ENCODE peak calls at places on chromosomes 3 and 15, in seven cellular contexts. One of them, this sample, is unnamed.

GRCh38 chr15:92625297-92625980 is 30.1 kb downstream of the FAM174B start:
- DNase-seq in caudate nucleus: no peak
- DNase-seq in T-helper 2 cell: peak
- DNase-seq in NCI-H446: no peak
- DNase-seq in activated naive CD4-positive, alpha-beta T cell: no peak
- DNase-seq in thoracic aorta: no peak
- DNase-seq in activated effector memory CD4-positive, alpha-beta T cell treated with anti-CD3 and anti-CD28 coated beads, Interleukin-2, amount 50 U/mL, for 16 hours: peak
- DNase-seq in this sample: no peak

GRCh38 chr3:120450261-120450913 is 405 bp downstream of the FSTL1 start:
- DNase-seq in caudate nucleus: no peak
- DNase-seq in T-helper 2 cell: peak
- DNase-seq in NCI-H446: no peak
- DNase-seq in activated naive CD4-positive, alpha-beta T cell: no peak
- DNase-seq in thoracic aorta: no peak
- DNase-seq in activated effector memory CD4-positive, alpha-beta T cell treated with anti-CD3 and anti-CD28 coated beads, Interleukin-2, amount 50 U/mL, for 16 hours: no peak
- DNase-seq in this sample: peak

GRCh38 chr3:154356009-154356408 is 31.7 kb upstream of the DHX36 start:
- DNase-seq in caudate nucleus: no peak
- DNase-seq in T-helper 2 cell: no peak
- DNase-seq in NCI-H446: no peak
- DNase-seq in activated naive CD4-positive, alpha-beta T cell: no peak
- DNase-seq in thoracic aorta: no peak
- DNase-seq in activated effector memory CD4-positive, alpha-beta T cell treated with anti-CD3 and anti-CD28 coated beads, Interleukin-2, amount 50 U/mL, for 16 hours: no peak
- DNase-seq in this sample: peak

GRCh38 chr3:81097894-81098293 is 663.6 kb downstream of the GBE1 start:
- DNase-seq in caudate nucleus: no peak
- DNase-seq in T-helper 2 cell: no peak
- DNase-seq in NCI-H446: no peak
- DNase-seq in activated naive CD4-positive, alpha-beta T cell: no peak
- DNase-seq in thoracic aorta: no peak
- DNase-seq in activated effector memory CD4-positive, alpha-beta T cell treated with anti-CD3 and anti-CD28 coated beads, Interleukin-2, amount 50 U/mL, for 16 hours: no peak
- DNase-seq in this sample: no peak

GRCh38 chr15:74400915-74401757 is 32.6 kb downstream of the SEMA7A start:
- DNase-seq in caudate nucleus: no peak
- DNase-seq in T-helper 2 cell: peak
- DNase-seq in NCI-H446: no peak
- DNase-seq in activated naive CD4-positive, alpha-beta T cell: no peak
- DNase-seq in thoracic aorta: no peak
- DNase-seq in activated effector memory CD4-positive, alpha-beta T cell treated with anti-CD3 and anti-CD28 coated beads, Interleukin-2, amount 50 U/mL, for 16 hours: no peak
- DNase-seq in this sample: no peak

GRCh38 chr3:55518451-55518850 is 31.3 kb upstream of the WNT5A start:
- DNase-seq in caudate nucleus: no peak
- DNase-seq in T-helper 2 cell: no peak
- DNase-seq in NCI-H446: no peak
- DNase-seq in activated naive CD4-positive, alpha-beta T cell: no peak
- DNase-seq in thoracic aorta: no peak
- DNase-seq in activated effector memory CD4-positive, alpha-beta T cell treated with anti-CD3 and anti-CD28 coated beads, Interleukin-2, amount 50 U/mL, for 16 hours: no peak
- DNase-seq in this sample: no peak

GRCh38 chr3:110384601-110385000 is 687.0 kb upstream of the NECTIN3 start:
- DNase-seq in caudate nucleus: no peak
- DNase-seq in T-helper 2 cell: no peak
- DNase-seq in NCI-H446: no peak
- DNase-seq in activated naive CD4-positive, alpha-beta T cell: no peak
- DNase-seq in thoracic aorta: no peak
- DNase-seq in activated effector memory CD4-positive, alpha-beta T cell treated with anti-CD3 and anti-CD28 coated beads, Interleukin-2, amount 50 U/mL, for 16 hours: no peak
- DNase-seq in this sample: peak

GRCh38 chr15:67116742-67117141 is 51.3 kb downstream of the SMAD3 start:
- DNase-seq in caudate nucleus: no peak
- DNase-seq in T-helper 2 cell: no peak
- DNase-seq in NCI-H446: no peak
- DNase-seq in activated naive CD4-positive, alpha-beta T cell: no peak
- DNase-seq in thoracic aorta: no peak
- DNase-seq in activated effector memory CD4-positive, alpha-beta T cell treated with anti-CD3 and anti-CD28 coated beads, Interleukin-2, amount 50 U/mL, for 16 hours: no peak
- DNase-seq in this sample: peak

GRCh38 chr3:139128803-139129202 is 84.1 kb upstream of the PRR23C start:
- DNase-seq in caudate nucleus: no peak
- DNase-seq in T-helper 2 cell: peak
- DNase-seq in NCI-H446: no peak
- DNase-seq in activated naive CD4-positive, alpha-beta T cell: no peak
- DNase-seq in thoracic aorta: no peak
- DNase-seq in activated effector memory CD4-positive, alpha-beta T cell treated with anti-CD3 and anti-CD28 coated beads, Interleukin-2, amount 50 U/mL, for 16 hours: no peak
- DNase-seq in this sample: no peak

GRCh38 chr3:129224984-129225393 is 24.4 kb upstream of the COPG1 start:
- DNase-seq in caudate nucleus: peak
- DNase-seq in T-helper 2 cell: peak
- DNase-seq in NCI-H446: no peak
- DNase-seq in activated naive CD4-positive, alpha-beta T cell: no peak
- DNase-seq in thoracic aorta: no peak
- DNase-seq in activated effector memory CD4-positive, alpha-beta T cell treated with anti-CD3 and anti-CD28 coated beads, Interleukin-2, amount 50 U/mL, for 16 hours: no peak
- DNase-seq in this sample: peak

GRCh38 chr3:16448691-16449090 is 64.8 kb downstream of the RFTN1 start:
- DNase-seq in caudate nucleus: no peak
- DNase-seq in T-helper 2 cell: no peak
- DNase-seq in NCI-H446: peak
- DNase-seq in activated naive CD4-positive, alpha-beta T cell: no peak
- DNase-seq in thoracic aorta: peak
- DNase-seq in activated effector memory CD4-positive, alpha-beta T cell treated with anti-CD3 and anti-CD28 coated beads, Interleukin-2, amount 50 U/mL, for 16 hours: peak
- DNase-seq in this sample: peak

GRCh38 chr15:41417418-41417811 is 520 bp downstream of the RTF1 start:
- DNase-seq in caudate nucleus: no peak
- DNase-seq in T-helper 2 cell: peak
- DNase-seq in NCI-H446: no peak
- DNase-seq in activated naive CD4-positive, alpha-beta T cell: peak
- DNase-seq in thoracic aorta: no peak
- DNase-seq in activated effector memory CD4-positive, alpha-beta T cell treated with anti-CD3 and anti-CD28 coated beads, Interleukin-2, amount 50 U/mL, for 16 hours: peak
- DNase-seq in this sample: peak

GRCh38 chr3:59798372-59799086 is 748.7 kb upstream of the CFAP20DC start:
- DNase-seq in caudate nucleus: no peak
- DNase-seq in T-helper 2 cell: no peak
- DNase-seq in NCI-H446: no peak
- DNase-seq in activated naive CD4-positive, alpha-beta T cell: no peak
- DNase-seq in thoracic aorta: no peak
- DNase-seq in activated effector memory CD4-positive, alpha-beta T cell treated with anti-CD3 and anti-CD28 coated beads, Interleukin-2, amount 50 U/mL, for 16 hours: no peak
- DNase-seq in this sample: no peak

GRCh38 chr3:14319654-14320182 is 82.7 kb upstream of the SLC6A6 start:
- DNase-seq in caudate nucleus: no peak
- DNase-seq in T-helper 2 cell: peak
- DNase-seq in NCI-H446: no peak
- DNase-seq in activated naive CD4-positive, alpha-beta T cell: no peak
- DNase-seq in thoracic aorta: no peak
- DNase-seq in activated effector memory CD4-positive, alpha-beta T cell treated with anti-CD3 and anti-CD28 coated beads, Interleukin-2, amount 50 U/mL, for 16 hours: no peak
- DNase-seq in this sample: peak

This sample was measured in ELR.